ENCODE peak calls at places on chromosomes 1 and 21, in seven cellular contexts. I, U, Q, L, R, T and P are unnamed samples.

GRCh38 chr1:170670751-170671628 is 7.1 kb downstream of the PRRX1 start:
- DNase-seq in U (peak), L (peak), R (peak), I (peak), T (no peak), Q (no peak), P (no peak)

GRCh38 chr1:1926346-1926811 is 7.3 kb upstream of the TMEM52 start:
- DNase-seq in R (peak), I (no peak), L (no peak), T (no peak), U (no peak), Q (no peak), P (no peak)

GRCh38 chr1:22137006-22137720 is 5.7 kb downstream of the WNT4 start:
- DNase-seq in T (no peak), L (peak), U (no peak), Q (no peak), R (peak), I (peak), P (no peak)

GRCh38 chr1:246588322-246588721 is 22.1 kb downstream of the CNST start:
- DNase-seq in R (no peak), U (no peak), I (peak), L (no peak), T (peak), Q (no peak), P (no peak)

GRCh38 chr1:228352677-228353481 is 53.8 kb downstream of the TRIM11 start:
- DNase-seq in U (no peak), R (no peak), T (no peak), L (no peak), I (no peak), Q (no peak), P (no peak)

GRCh38 chr1:72060466-72060865 is 221.9 kb downstream of the NEGR1 start:
- DNase-seq in Q (no peak), R (no peak), I (no peak), U (no peak), T (no peak), L (no peak), P (no peak)

GRCh38 chr1:75732703-75733102 is 8.2 kb downstream of the ACADM start:
- DNase-seq in R (no peak), U (no peak), I (no peak), T (no peak), Q (no peak), L (no peak), P (no peak)

GRCh38 chr1:7831458-7831857 is 21.4 kb downstream of the UTS2 start:
- DNase-seq in U (no peak), Q (peak), I (no peak), L (no peak), T (no peak), R (no peak), P (no peak)

GRCh38 chr1:154961207-154961496 is 430 bp downstream of the PYGO2 start:
- DNase-seq in R (no peak), L (no peak), Q (no peak), T (no peak), I (no peak), U (no peak), P (peak)

GRCh38 chr1:31064115-31064514 is 1.4 kb downstream of the PUM1 start:
- DNase-seq in R (no peak), I (no peak), T (no peak), U (no peak), Q (no peak), L (peak), P (no peak)

GRCh38 chr1:167601442-167602380 is 28.3 kb upstream of the RCSD1 start:
- DNase-seq in T (peak), Q (peak), L (no peak), R (no peak), U (no peak), I (no peak), P (peak)

GRCh38 chr1:232648316-232648715 is 18.4 kb upstream of the SIPA1L2 start:
- DNase-seq in L (no peak), T (peak), U (no peak), R (peak), Q (no peak), I (no peak), P (no peak)

GRCh38 chr1:224879404-224879803 is 50.1 kb upstream of the DNAH14 start:
- DNase-seq in L (no peak), I (peak), Q (no peak), U (no peak), T (peak), R (no peak), P (no peak)
- H3K4me2 ChIP-seq in L (no peak), I (no peak), Q (no peak), U (no peak), T (no peak), R (no peak), P (no peak)

GRCh38 chr1:911875-912739 is 11.6 kb upstream of the SAMD11 start:
- DNase-seq in R (peak), Q (no peak), T (no peak), I (no peak), L (peak), U (no peak), P (no peak)
- H3K4me2 ChIP-seq in R (no peak), Q (no peak), T (no peak), I (no peak), L (no peak), U (no peak), P (no peak)

GRCh38 chr1:100134872-100135271 is 1.9 kb downstream of the TRMT13 start:
- DNase-seq in R (no peak), L (no peak), I (peak), Q (peak), T (no peak), U (no peak), P (no peak)

GRCh38 chr1:100131623-100132022 is 1.1 kb downstream of the SASS6 start:
- DNase-seq in L (no peak), Q (no peak), U (no peak), R (no peak), I (no peak), T (no peak), P (no peak)

GRCh38 chr1:100132566-100133477 is at the start of the genes SASS6 and TRMT13:
- DNase-seq in L (peak), I (peak), U (peak), Q (peak), R (peak), T (peak), P (peak)

GRCh38 chr1:100127226-100127625 is 5.5 kb downstream of the SASS6 start:
- DNase-seq in L (no peak), R (no peak), I (no peak), Q (no peak), U (no peak), T (no peak), P (no peak)

GRCh38 chr1:100130552-100131077 is 2.1 kb downstream of the SASS6 start:
- DNase-seq in U (no peak), L (no peak), I (peak), R (no peak), T (no peak), Q (no peak), P (no peak)
- H3K4me2 ChIP-seq in U (peak), L (no peak), I (no peak), R (no peak), T (no peak), Q (peak), P (peak)

DNA sequence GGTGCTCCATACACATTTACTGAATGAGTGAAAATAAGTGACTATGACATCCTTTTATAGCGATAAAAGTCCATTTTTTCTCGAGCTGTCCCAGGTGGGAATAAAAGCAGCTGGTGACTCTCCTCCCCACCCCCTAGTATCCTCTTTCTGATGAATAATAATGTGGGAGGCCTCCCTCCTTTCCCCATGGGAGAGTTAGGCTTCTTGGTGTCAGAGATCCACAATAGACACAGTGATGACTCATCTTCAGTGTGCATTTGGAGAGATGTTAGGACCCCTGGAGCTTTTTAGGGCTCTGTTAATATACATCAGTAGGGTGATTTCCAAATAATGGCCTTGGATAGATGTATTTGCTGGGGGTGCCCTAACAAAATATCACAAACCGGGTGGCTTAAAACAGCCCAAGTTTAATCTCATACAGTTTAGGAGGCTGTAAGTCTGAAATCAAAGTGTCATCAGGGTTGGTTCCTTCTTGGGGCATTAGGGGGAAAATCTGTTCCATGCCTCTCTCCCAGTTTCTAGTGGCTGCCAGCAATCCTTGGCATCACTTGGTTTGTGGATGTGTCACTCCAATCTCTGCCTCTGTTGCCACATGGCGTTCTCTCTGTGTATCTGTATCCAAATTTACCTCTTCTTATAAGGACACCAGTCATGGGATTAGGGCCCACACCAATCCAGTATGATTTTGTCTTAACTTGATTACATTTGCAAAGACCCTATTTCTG is 4.4 kb upstream of the PHC2 start:
- DNase-seq in I (peak), R (no peak), U (no peak), L (no peak), T (peak), Q (no peak), P (no peak)
- H3K4me2 ChIP-seq in I (peak), R (no peak), U (no peak), L (no peak), T (peak), Q (no peak), P (no peak)

DNA sequence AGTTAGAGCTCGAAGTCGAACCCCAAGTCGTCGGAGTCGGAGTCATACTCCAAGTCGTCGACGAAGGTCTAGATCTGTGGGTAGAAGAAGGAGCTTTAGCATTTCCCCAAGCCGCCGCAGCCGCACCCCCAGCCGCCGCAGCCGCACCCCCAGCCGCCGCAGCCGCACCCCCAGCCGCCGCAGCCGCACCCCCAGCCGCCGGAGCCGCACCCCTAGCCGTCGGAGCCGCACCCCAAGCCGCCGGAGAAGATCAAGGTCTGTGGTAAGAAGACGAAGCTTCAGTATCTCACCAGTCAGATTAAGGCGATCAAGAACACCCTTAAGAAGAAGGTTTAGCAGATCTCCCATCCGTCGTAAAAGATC is 12.1 kb downstream of the SON start:
- DNase-seq in L (no peak), Q (no peak), R (no peak), T (no peak), U (no peak), I (no peak), P (no peak)
- H3K4me2 ChIP-seq in L (no peak), Q (no peak), R (no peak), T (peak), U (no peak), I (no peak), P (peak)

GRCh38 chr1:10494754-10495474 is 20.2 kb downstream of the PEX14 start:
- DNase-seq in U (peak), Q (peak), L (peak), R (peak), T (no peak), I (peak), P (peak)
- H3K4me2 ChIP-seq in U (peak), Q (peak), L (peak), R (peak), T (peak), I (peak), P (peak)

GRCh38 chr1:41371630-41372599 is 10.7 kb downstream of the FOXO6 start:
- DNase-seq in I (no peak), U (peak), Q (no peak), T (no peak), L (peak), R (no peak), P (no peak)
- H3K4me2 ChIP-seq in I (no peak), U (no peak), Q (no peak), T (no peak), L (peak), R (peak), P (no peak)